ENCODE peak calls at places on chromosomes 16 and 17, in five cellular contexts. One of them, this sample, is unnamed.

GRCh38 chr17:15392326-15392739 is 50.9 kb upstream of the TEKT3 start:
- DNase-seq in IMR-90: peak; percentile 96
- DNase-seq in dorsolateral prefrontal cortex: no peak
- DNase-seq in skeletal muscle cell: peak; percentile 71
- DNase-seq in AG04450: peak; percentile 76
- DNase-seq in this sample: peak; percentile 31

GRCh38 chr17:10752696-10753095 is 22.9 kb upstream of the TMEM220 start:
- DNase-seq in IMR-90: no peak
- DNase-seq in dorsolateral prefrontal cortex: no peak
- DNase-seq in skeletal muscle cell: no peak
- DNase-seq in AG04450: no peak
- DNase-seq in this sample: no peak

GRCh38 chr17:74924250-74924948 is at the start of gene OTOP2:
- DNase-seq in IMR-90: no peak
- DNase-seq in dorsolateral prefrontal cortex: no peak
- DNase-seq in skeletal muscle cell: no peak
- DNase-seq in AG04450: no peak
- DNase-seq in this sample: no peak

GRCh38 chr17:63701477-63702222 is 1.7 kb upstream of the LIMD2 start:
- DNase-seq in IMR-90: no peak
- DNase-seq in dorsolateral prefrontal cortex: peak; percentile 60
- DNase-seq in skeletal muscle cell: no peak
- DNase-seq in AG04450: no peak
- DNase-seq in this sample: no peak

GRCh38 chr16:86355114-86355513 is 155.2 kb upstream of the FOXF1 start:
- DNase-seq in IMR-90: peak; percentile 55
- DNase-seq in dorsolateral prefrontal cortex: no peak
- DNase-seq in skeletal muscle cell: no peak
- DNase-seq in AG04450: no peak
- DNase-seq in this sample: no peak

GRCh38 chr16:890217-890616 is 80.6 kb downstream of the LMF1 start:
- DNase-seq in IMR-90: no peak
- DNase-seq in dorsolateral prefrontal cortex: no peak
- DNase-seq in skeletal muscle cell: no peak
- DNase-seq in AG04450: no peak
- DNase-seq in this sample: no peak

GRCh38 chr16:82598766-82599165 is 28.0 kb upstream of the CDH13 start:
- DNase-seq in IMR-90: no peak
- DNase-seq in dorsolateral prefrontal cortex: no peak
- DNase-seq in skeletal muscle cell: no peak
- DNase-seq in AG04450: no peak
- DNase-seq in this sample: no peak

GRCh38 chr16:29656688-29657523 is 6.1 kb upstream of the SPN start:
- DNase-seq in IMR-90: no peak
- DNase-seq in dorsolateral prefrontal cortex: no peak
- DNase-seq in skeletal muscle cell: no peak
- DNase-seq in AG04450: no peak
- DNase-seq in this sample: no peak

GRCh38 chr17:19714542-19715411 is 1.6 kb downstream of the SLC47A2 start:
- DNase-seq in IMR-90: no peak
- DNase-seq in dorsolateral prefrontal cortex: no peak
- DNase-seq in skeletal muscle cell: no peak
- DNase-seq in AG04450: no peak
- DNase-seq in this sample: no peak

GRCh38 chr17:42781639-42782401 is 1.4 kb downstream of the WNK4 start:
- DNase-seq in IMR-90: no peak
- DNase-seq in dorsolateral prefrontal cortex: no peak
- DNase-seq in skeletal muscle cell: no peak
- DNase-seq in AG04450: no peak
- DNase-seq in this sample: no peak
- H3K4me3 ChIP-seq in IMR-90: peak overlapping the region; percentile 76
- H3K4me3 ChIP-seq in dorsolateral prefrontal cortex: no peak overlapping the region
- H3K4me3 ChIP-seq in skeletal muscle cell: peak overlapping the region; percentile 70
- H3K4me3 ChIP-seq in AG04450: peak overlapping the region; percentile 68
- H3K4me3 ChIP-seq in this sample: no peak overlapping the region

GRCh38 chr16:88701541-88702363 is 4.5 kb downstream of the RNF166 start:
- DNase-seq in IMR-90: no peak
- DNase-seq in dorsolateral prefrontal cortex: no peak
- DNase-seq in skeletal muscle cell: no peak
- DNase-seq in AG04450: no peak
- DNase-seq in this sample: no peak
- H3K4me3 ChIP-seq in IMR-90: no peak overlapping the region
- H3K4me3 ChIP-seq in dorsolateral prefrontal cortex: no peak overlapping the region
- H3K4me3 ChIP-seq in skeletal muscle cell: no peak overlapping the region
- H3K4me3 ChIP-seq in AG04450: no peak overlapping the region
- H3K4me3 ChIP-seq in this sample: no peak overlapping the region

GRCh38 chr16:68762996-68763756 is 26.1 kb downstream of the CDH1 start:
- DNase-seq in IMR-90: no peak
- DNase-seq in dorsolateral prefrontal cortex: peak; percentile 63
- DNase-seq in skeletal muscle cell: no peak
- DNase-seq in AG04450: no peak
- DNase-seq in this sample: no peak
- H3K4me3 ChIP-seq in IMR-90: no peak overlapping the region
- H3K4me3 ChIP-seq in dorsolateral prefrontal cortex: no peak overlapping the region
- H3K4me3 ChIP-seq in skeletal muscle cell: no peak overlapping the region
- H3K4me3 ChIP-seq in AG04450: no peak overlapping the region
- H3K4me3 ChIP-seq in this sample: no peak overlapping the region

DNA sequence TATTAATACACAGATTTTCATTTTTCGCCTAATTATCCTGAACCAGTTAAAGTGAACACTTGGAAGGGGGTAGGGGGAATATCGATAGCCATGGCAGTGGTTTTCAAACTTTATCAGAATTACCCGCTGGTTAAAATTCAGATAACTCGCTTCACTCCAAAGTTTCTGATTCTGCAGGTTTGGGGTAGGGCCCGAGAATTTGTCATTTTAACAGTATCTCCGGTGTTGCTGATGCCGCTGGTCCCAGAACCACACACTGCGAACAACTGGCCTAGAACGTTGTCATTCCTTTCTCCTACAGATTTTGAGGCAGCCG is 313 bp upstream of the NSRP1 start:
- DNase-seq in IMR-90: no peak
- DNase-seq in dorsolateral prefrontal cortex: no peak
- DNase-seq in skeletal muscle cell: no peak
- DNase-seq in AG04450: no peak
- DNase-seq in this sample: no peak
- H3K4me3 ChIP-seq in IMR-90: peak overlapping the region; percentile 84
- H3K4me3 ChIP-seq in dorsolateral prefrontal cortex: peak overlapping the region; percentile 63
- H3K4me3 ChIP-seq in skeletal muscle cell: peak overlapping the region; percentile 95
- H3K4me3 ChIP-seq in AG04450: peak overlapping the region; percentile 87
- H3K4me3 ChIP-seq in this sample: peak overlapping the region; percentile 65

DNA sequence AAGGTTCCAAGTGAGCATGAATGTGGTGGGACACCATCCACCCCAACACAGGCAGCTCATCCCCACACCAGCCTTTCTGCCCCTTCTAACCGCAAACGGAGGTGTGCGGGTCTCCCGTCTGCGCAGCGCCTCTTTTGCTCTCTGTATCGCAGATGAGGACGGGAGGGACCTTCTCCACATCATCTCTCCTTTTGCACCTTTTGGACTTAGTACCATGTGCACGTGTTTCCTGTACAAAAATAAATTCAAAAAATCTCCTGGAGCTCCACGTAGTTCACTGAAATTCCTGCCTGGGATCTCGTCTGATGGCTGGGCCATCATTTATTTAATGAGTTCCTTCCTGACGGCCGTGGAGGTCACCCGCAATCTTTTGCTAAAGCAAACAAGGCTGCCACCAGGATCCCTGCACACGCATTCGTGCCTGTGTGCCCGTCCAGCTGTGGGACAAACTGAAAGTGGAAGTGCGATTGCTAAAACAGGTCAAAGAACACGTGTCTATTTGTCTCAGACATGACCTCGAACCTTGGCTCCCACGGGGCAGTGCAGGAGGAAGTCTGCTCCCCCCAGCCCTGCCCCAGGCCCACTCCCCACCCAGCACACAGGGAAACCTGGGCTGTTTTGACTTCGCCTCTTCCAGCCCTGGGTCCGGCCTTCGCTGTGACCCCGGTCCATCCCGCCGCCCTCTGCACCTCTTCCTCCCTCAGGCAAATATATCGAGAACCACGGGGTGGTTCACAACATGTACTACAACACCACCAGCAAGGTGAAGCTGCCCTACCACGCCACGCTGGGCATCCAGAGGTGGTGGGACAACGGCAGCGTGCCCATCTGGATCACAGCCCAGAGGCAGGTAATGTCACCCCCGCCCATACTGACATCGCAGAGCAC is 2.3 kb downstream of the ENPP7 start:
- DNase-seq in IMR-90: no peak
- DNase-seq in dorsolateral prefrontal cortex: no peak
- DNase-seq in skeletal muscle cell: no peak
- DNase-seq in AG04450: no peak
- DNase-seq in this sample: no peak
- H3K4me3 ChIP-seq in IMR-90: no peak overlapping the region
- H3K4me3 ChIP-seq in dorsolateral prefrontal cortex: no peak overlapping the region
- H3K4me3 ChIP-seq in skeletal muscle cell: no peak overlapping the region
- H3K4me3 ChIP-seq in AG04450: no peak overlapping the region
- H3K4me3 ChIP-seq in this sample: no peak overlapping the region

This sample was measured in uterus.